ENCODE peak calls at places on chromosome 21, in ten cellular contexts. K is hypothalamus; Q is lower lobe of right lung; V is stimulated activated CD4-positive, alpha-beta T cell treated with anti-CD3 and anti-CD28 coated beads, TNF-alpha, amount 100 ng/mL, for 4 hours; R is T follicular helper cell; F is cardiac fibroblast; G is AG09309; A is AG08396; I is tibial nerve; U is activated CD8-positive, alpha-beta memory T cell treated with anti-CD3 and anti-CD28 coated beads for 4 hours. O is an unnamed sample.

GRCh38 chr21:38993561-38993960 is 187.8 kb downstream of the ETS2 start:
- DNase-seq in V (no peak), Q (no peak), K (no peak), G (peak; percentile 61), I (peak; percentile 76), R (no peak), F (peak; percentile 96), A (peak; percentile 80), U (no peak), O (no peak)

GRCh38 chr21:26715116-26715515 is 130.1 kb downstream of the ADAMTS1 start:
- DNase-seq in Q (no peak), K (no peak), G (no peak), A (no peak), I (no peak), R (no peak), V (no peak), U (no peak), F (no peak), O (no peak)

GRCh38 chr21:46393451-46393940 is 65.2 kb upstream of the DIP2A start:
- DNase-seq in K (no peak), I (no peak), A (no peak), G (no peak), Q (peak; percentile 41), F (no peak), U (no peak), R (no peak), V (no peak), O (no peak)

GRCh38 chr21:41241341-41241740 is 73.4 kb downstream of the BACE2 start:
- DNase-seq in U (no peak), K (no peak), R (no peak), Q (no peak), A (no peak), G (no peak), F (no peak), I (no peak), V (no peak), O (no peak)

GRCh38 chr21:18023099-18023498 is 203.9 kb upstream of the C21orf91 start:
- DNase-seq in R (no peak), K (no peak), A (no peak), V (no peak), I (no peak), Q (no peak), U (no peak), F (no peak), G (no peak), O (no peak)

GRCh38 chr21:44930543-44930981 is 9.3 kb upstream of the SLX9 start:
- DNase-seq in U (peak; percentile 58), R (peak; percentile 50), F (no peak), I (no peak), G (no peak), A (no peak), Q (peak; percentile 57), K (no peak), V (no peak), O (peak; percentile 51)

GRCh38 chr21:42616366-42617340 is 36.8 kb upstream of the PDE9A start:
- DNase-seq in R (no peak), F (no peak), I (no peak), K (no peak), G (no peak), Q (no peak), A (no peak), U (no peak), V (no peak), O (no peak)

GRCh38 chr21:36113647-36114428 is 21.0 kb upstream of the CBR3 start:
- DNase-seq in V (no peak), Q (peak; percentile 90), K (no peak), F (no peak), A (no peak), I (no peak), U (no peak), G (no peak), R (peak; percentile 60), O (peak; percentile 57)

GRCh38 chr21:42534361-42534900 is 20.8 kb downstream of the SLC37A1 start:
- DNase-seq in V (no peak), A (no peak), I (no peak), G (no peak), R (no peak), Q (peak; percentile 65), K (no peak), U (no peak), F (no peak), O (no peak)

GRCh38 chr21:17819114-17819877 is at the start of gene C21orf91:
- DNase-seq in K (peak; percentile 80), Q (peak; percentile 94), F (peak; percentile 96), G (peak; percentile 39), I (peak; percentile 71), A (peak; percentile 94), R (peak; percentile 79), V (peak; percentile 74), U (peak; percentile 78), O (peak; percentile 81)

GRCh38 chr21:19353271-19353670 is 949.7 kb upstream of the TMPRSS15 start:
- DNase-seq in I (no peak), V (no peak), G (no peak), K (no peak), Q (no peak), U (no peak), A (no peak), R (no peak), F (no peak), O (no peak)

GRCh38 chr21:29481641-29482040 is 182.9 kb downstream of the BACH1 start:
- DNase-seq in A (peak; percentile 17), F (peak; percentile 31), Q (no peak), I (no peak), K (no peak), G (peak; percentile 50), U (no peak), R (no peak), V (no peak), O (no peak)

GRCh38 chr21:41564871-41565281 is 56.9 kb upstream of the TMPRSS2 start:
- DNase-seq in K (no peak), Q (no peak), I (no peak), G (peak; percentile 67), U (no peak), A (peak; percentile 55), V (no peak), F (peak; percentile 81), R (no peak), O (no peak)

GRCh38 chr21:26499475-26499874 is 73.6 kb downstream of the CYYR1 start:
- DNase-seq in K (no peak), V (no peak), F (no peak), R (no peak), A (no peak), I (no peak), G (no peak), Q (no peak), U (no peak), O (no peak)

GRCh38 chr21:25907573-25908275 is 173.0 kb downstream of the GABPA start:
- DNase-seq in Q (no peak), F (no peak), G (no peak), V (no peak), R (no peak), K (no peak), A (no peak), I (no peak), U (no peak), O (no peak)

GRCh38 chr21:28639742-28640141 is 352.9 kb downstream of the LTN1 start:
- DNase-seq in R (no peak), U (no peak), K (no peak), A (no peak), Q (no peak), I (no peak), V (no peak), G (no peak), F (peak; percentile 75), O (no peak)

GRCh38 chr21:44748621-44749020 is 37.2 kb upstream of the TSPEAR start:
- DNase-seq in K (no peak), G (no peak), U (no peak), R (no peak), V (no peak), Q (no peak), I (no peak), F (no peak), A (no peak), O (no peak)

GRCh38 chr21:37101384-37101783 is 28.3 kb downstream of the TTC3 start:
- DNase-seq in K (no peak), V (no peak), Q (no peak), G (no peak), U (no peak), A (no peak), I (no peak), F (peak; percentile 26), R (no peak), O (no peak)

GRCh38 chr21:34029724-34030528 is 43.5 kb upstream of the MRPS6 start:
- DNase-seq in G (no peak), I (peak; percentile 22), Q (no peak), F (peak; percentile 80), A (peak; percentile 66), V (peak; percentile 6), U (peak; percentile 4), K (peak; percentile 9), R (peak; percentile 10), O (no peak)

GRCh38 chr21:33127154-33127893 is 57.4 kb downstream of the OLIG1 start:
- DNase-seq in V (peak; percentile 18), R (peak; percentile 25), K (peak; percentile 81), Q (peak; percentile 63), A (peak; percentile 78), F (peak; percentile 66), G (no peak), I (peak; percentile 84), U (peak; percentile 26), O (peak; percentile 36)

GRCh38 chr21:31730687-31731111 is 1.2 kb downstream of the SCAF4 start:
- DNase-seq in U (no peak), Q (no peak), G (no peak), I (peak; percentile 13), K (peak; percentile 21), R (no peak), F (peak; percentile 44), V (no peak), A (no peak), O (no peak)

GRCh38 chr21:46489162-46489663 is 30.5 kb downstream of the DIP2A start:
- DNase-seq in F (no peak), V (no peak), R (no peak), U (no peak), K (no peak), A (no peak), Q (no peak), G (no peak), I (no peak), O (no peak)

GRCh38 chr21:36788116-36788515 is 89.2 kb downstream of the SIM2 start:
- DNase-seq in U (no peak), I (no peak), V (no peak), F (peak; percentile 16), G (no peak), Q (peak; percentile 52), K (no peak), A (no peak), R (no peak), O (no peak)

GRCh38 chr21:39216290-39216689 is 33.0 kb upstream of the PSMG1 start:
- DNase-seq in R (no peak), V (no peak), F (no peak), Q (no peak), U (no peak), A (no peak), K (no peak), G (no peak), I (no peak), O (no peak)

GRCh38 chr21:26049803-26050202 is 120.8 kb downstream of the APP start:
- DNase-seq in G (no peak), I (no peak), U (no peak), A (no peak), F (no peak), Q (no peak), R (no peak), K (no peak), V (no peak), O (no peak)

GRCh38 chr21:39180429-39181019 is 2.7 kb downstream of the PSMG1 start:
- DNase-seq in I (no peak), V (no peak), F (no peak), G (no peak), K (no peak), Q (no peak), A (no peak), U (no peak), R (no peak), O (no peak)

GRCh38 chr21:26565105-26565504 is 8.0 kb downstream of the CYYR1 start:
- DNase-seq in K (no peak), U (no peak), V (no peak), I (no peak), R (no peak), G (no peak), F (no peak), A (no peak), Q (no peak), O (no peak)

GRCh38 chr21:38950388-38951094 is 144.8 kb downstream of the ETS2 start:
- DNase-seq in I (no peak), U (no peak), Q (no peak), R (no peak), K (no peak), V (no peak), A (no peak), G (peak; percentile 53), F (peak; percentile 53), O (no peak)

O was measured in central memory CD8-positive, alpha-beta T cell.